ENCODE peak calls at places on chromosome 13, in six cellular contexts. A is MV-4-11; H is cardiac septum; F is stimulated activated CD4-positive, alpha-beta T cell treated with anti-CD3 and anti-CD28 coated beads, Interleukin-12 subunit alpha, Interleukin-12 subunit beta, amount 100 ng/mL, for 48 hours; S is heart left ventricle; C is activated T-cell treated with anti-CD3 and anti-CD28 coated beads for 1 hour. O is an unnamed sample.
A peak's percentile ranks its signal among the peaks of the same experiment; 100 is the strongest.

GRCh38 chr13:65264066-65264465 is 1966.1 kb downstream of the PCDH9 start:
- DNase-seq in A (no peak), H (no peak), F (no peak), S (no peak), C (no peak), O (no peak)

GRCh38 chr13:59837101-59837500 is 326.6 kb downstream of the DIAPH3 start:
- DNase-seq in A (no peak), H (no peak), F (no peak), S (no peak), C (no peak), O (no peak)

GRCh38 chr13:43991773-43992201 is 112.1 kb downstream of the LACC1 start:
- DNase-seq in A (no peak), H (no peak), F (no peak), S (peak; percentile 57), C (no peak), O (peak; percentile 83)

GRCh38 chr13:108963846-108964600 is 334.6 kb downstream of the MYO16 start:
- DNase-seq in A (no peak), H (no peak), F (no peak), S (no peak), C (no peak), O (no peak)

GRCh38 chr13:24842533-24843278 is 78.7 kb downstream of the RNF17 start:
- DNase-seq in A (peak; percentile 94), H (no peak), F (no peak), S (no peak), C (no peak), O (no peak)

GRCh38 chr13:32081591-32081990 is 50.0 kb downstream of the FRY start:
- DNase-seq in A (no peak), H (no peak), F (no peak), S (no peak), C (no peak), O (no peak)

GRCh38 chr13:76921516-76921915 is 26.8 kb upstream of the ACOD1 start:
- DNase-seq in A (no peak), H (no peak), F (no peak), S (no peak), C (no peak), O (no peak)

GRCh38 chr13:113211774-113212173 is 2.4 kb downstream of the CUL4A start:
- DNase-seq in A (peak; percentile 15), H (no peak), F (no peak), S (no peak), C (no peak), O (no peak)

GRCh38 chr13:79349011-79349410 is 57.0 kb downstream of the RBM26 start:
- DNase-seq in A (peak; percentile 17), H (no peak), F (no peak), S (no peak), C (no peak), O (no peak)

GRCh38 chr13:23384111-23384510 is 49.4 kb downstream of the SACS start:
- DNase-seq in A (no peak), H (no peak), F (no peak), S (no peak), C (no peak), O (no peak)

GRCh38 chr13:32426191-32426980 is 1.5 kb downstream of the N4BP2L1 start:
- DNase-seq in A (peak; percentile 90), H (no peak), F (no peak), S (peak; percentile 22), C (peak; percentile 5), O (no peak)

GRCh38 chr13:80337011-80337688 is 3.8 kb downstream of the SPRY2 start:
- DNase-seq in A (no peak), H (no peak), F (no peak), S (no peak), C (no peak), O (no peak)

GRCh38 chr13:98892821-98893220 is 85.0 kb downstream of the DOCK9 start:
- DNase-seq in A (peak; percentile 89), H (no peak), F (no peak), S (no peak), C (no peak), O (no peak)

GRCh38 chr13:73835138-73835721 is 299.0 kb downstream of the KLF12 start:
- DNase-seq in A (peak; percentile 1), H (no peak), F (no peak), S (no peak), C (no peak), O (no peak)

GRCh38 chr13:109400192-109400591 is 386.2 kb downstream of the IRS2 start:
- DNase-seq in A (peak; percentile 92), H (peak; percentile 82), F (no peak), S (no peak), C (no peak), O (no peak)

GRCh38 chr13:73657821-73658540 is 476.2 kb downstream of the KLF12 start:
- DNase-seq in A (no peak), H (no peak), F (no peak), S (peak; percentile 63), C (no peak), O (peak; percentile 69)

GRCh38 chr13:95118541-95119324 is 182.5 kb downstream of the ABCC4 start:
- DNase-seq in A (no peak), H (no peak), F (no peak), S (no peak), C (no peak), O (no peak)

GRCh38 chr13:106534844-106535551 is 464 bp downstream of the EFNB2 start:
- DNase-seq in A (no peak), H (peak; percentile 75), F (no peak), S (no peak), C (no peak), O (no peak)